ENCODE peak calls at places on chromosomes 3 and 15, in four cellular contexts. T, G, Q and F are unnamed samples.

GRCh38 chr3:174330303-174330702 is 528.8 kb upstream of the NAALADL2 start:
- DNase-seq in T (no peak), G (peak), Q (no peak), F (no peak)

GRCh38 chr3:152307829-152308474 is 39.2 kb downstream of the MBNL1 start:
- DNase-seq in T (no peak), G (no peak), Q (no peak), F (no peak)

GRCh38 chr15:57458255-57458850 is 82.0 kb downstream of the CGNL1 start:
- DNase-seq in T (no peak), G (no peak), Q (no peak), F (no peak)

GRCh38 chr15:65132841-65133549 is 613 bp downstream of the PDCD7 start:
- DNase-seq in T (peak), G (peak), Q (peak), F (peak)

GRCh38 chr3:177201707-177202397 is 4.6 kb upstream of the TBL1XR1 start:
- DNase-seq in T (no peak), G (no peak), Q (peak), F (peak)

GRCh38 chr15:100994597-100995446 is 75.7 kb downstream of the LRRK1 start:
- DNase-seq in T (no peak), G (no peak), Q (peak), F (no peak)

GRCh38 chr3:113623324-113623723 is 73.1 kb downstream of the USF3 start:
- DNase-seq in T (no peak), G (peak), Q (no peak), F (no peak)

GRCh38 chr3:58336135-58336882 is 3.6 kb downstream of the PXK start:
- DNase-seq in T (no peak), G (peak), Q (no peak), F (no peak)

GRCh38 chr3:159838936-159839335 is 149.7 kb upstream of the IL12A start:
- DNase-seq in T (no peak), G (no peak), Q (no peak), F (no peak)

GRCh38 chr3:144107923-144108322 is 136.3 kb downstream of the DIPK2A start:
- DNase-seq in T (no peak), G (no peak), Q (no peak), F (no peak)

GRCh38 chr3:59605318-59605717 is 555.5 kb upstream of the CFAP20DC start:
- DNase-seq in T (no peak), G (no peak), Q (no peak), F (no peak)

GRCh38 chr3:105598047-105598796 is 231.5 kb downstream of the ALCAM start:
- DNase-seq in T (no peak), G (peak), Q (no peak), F (no peak)

GRCh38 chr15:51649659-51650521 is 27.3 kb upstream of the DMXL2 start:
- DNase-seq in T (no peak), G (peak), Q (peak), F (peak)

GRCh38 chr15:52102468-52102867 is 10.1 kb downstream of the BCL2L10 start:
- DNase-seq in T (no peak), G (peak), Q (peak), F (no peak)

GRCh38 chr3:159273608-159274007 is 471.8 kb downstream of the MFSD1 start:
- DNase-seq in T (no peak), G (peak), Q (peak), F (peak)

GRCh38 chr3:50345008-50345407 is 524 bp downstream of the ZMYND10 start:
- DNase-seq in T (no peak), G (no peak), Q (no peak), F (no peak)

GRCh38 chr3:123818324-123818920 is 65.7 kb downstream of the MYLK start:
- DNase-seq in T (no peak), G (no peak), Q (no peak), F (no peak)

GRCh38 chr15:67885848-67886247 is 46.0 kb upstream of the RNU6-1 start:
- DNase-seq in T (no peak), G (no peak), Q (no peak), F (no peak)

GRCh38 chr3:191328963-191329653 is at the start of gene CCDC50:
- DNase-seq in T (peak), G (peak), Q (peak), F (peak)

GRCh38 chr15:62128916-62129315 is 36.2 kb downstream of the C2CD4B start:
- DNase-seq in T (no peak), G (no peak), Q (no peak), F (no peak)

GRCh38 chr3:71104090-71104489 is 479.4 kb downstream of the FOXP1 start:
- DNase-seq in T (no peak), G (peak), Q (no peak), F (no peak)

GRCh38 chr3:124918524-124918923 is 16.0 kb downstream of the MUC13 start:
- DNase-seq in T (no peak), G (no peak), Q (no peak), F (no peak)

GRCh38 chr15:76418352-76419140 is 82.0 kb downstream of the ISL2 start:
- DNase-seq in T (no peak), G (no peak), Q (no peak), F (no peak)

GRCh38 chr3:143121240-143122088 is 1.9 kb downstream of the CHST2 start:
- DNase-seq in T (peak), G (peak), Q (no peak), F (peak)

GRCh38 chr3:157078131-157078835 is 81.7 kb downstream of the CCNL1 start:
- DNase-seq in T (no peak), G (no peak), Q (no peak), F (no peak)